ENCODE peak calls at places on chromosomes 2 and 18, in nine cellular contexts. Y, R, E, U, D, Z, F, J and C are unnamed samples.

GRCh38 chr2:167331636-167332232 is 443.5 kb downstream of the XIRP2 start:
- DNase-seq in E (no peak), F (no peak), Z (no peak), D (no peak), J (peak; percentile 77), Y (no peak), R (no peak), U (no peak), C (peak; percentile 22)

GRCh38 chr2:121974919-121975654 is 219.6 kb downstream of the TSN start:
- DNase-seq in U (no peak), E (no peak), Y (no peak), F (peak; percentile 60), D (peak; percentile 27), J (peak; percentile 27), R (peak; percentile 85), Z (peak; percentile 34), C (peak; percentile 35)

GRCh38 chr2:234949762-234950434 is 1.9 kb upstream of the SH3BP4 start:
- DNase-seq in D (no peak), J (no peak), F (peak; percentile 14), E (no peak), R (no peak), U (no peak), Z (no peak), Y (no peak), C (no peak)

GRCh38 chr2:2108756-2109155 is 222.3 kb downstream of the MYT1L start:
- DNase-seq in J (no peak), Y (no peak), R (no peak), E (no peak), F (no peak), Z (no peak), D (no peak), U (no peak), C (no peak)

GRCh38 chr2:57510704-57511103 is 535.9 kb upstream of the VRK2 start:
- DNase-seq in R (no peak), Z (no peak), U (no peak), E (no peak), D (no peak), Y (no peak), J (no peak), F (no peak), C (no peak)

GRCh38 chr2:235577404-235578330 is 83.8 kb downstream of the AGAP1 start:
- DNase-seq in J (no peak), D (no peak), F (no peak), E (no peak), U (no peak), Z (no peak), R (no peak), Y (peak; percentile 80), C (no peak)

GRCh38 chr18:24914148-24914525 is 437.8 kb downstream of the ZNF521 start:
- DNase-seq in U (no peak), E (no peak), Y (no peak), R (no peak), J (no peak), F (peak; percentile 95), Z (no peak), D (no peak), C (no peak)

GRCh38 chr18:2906522-2907458 is 60.0 kb downstream of the EMILIN2 start:
- DNase-seq in R (peak; percentile 47), F (peak; percentile 24), E (no peak), Z (no peak), J (no peak), D (no peak), U (no peak), Y (no peak), C (peak; percentile 70)

GRCh38 chr2:146678516-146678915 is 1166.3 kb upstream of the ACVR2A start:
- DNase-seq in J (no peak), R (no peak), U (no peak), F (no peak), Z (no peak), Y (no peak), E (no peak), D (no peak), C (no peak)

GRCh38 chr2:227772197-227772661 is 26.5 kb downstream of the SCYGR8 start:
- DNase-seq in J (no peak), Z (no peak), D (no peak), F (no peak), E (no peak), U (no peak), R (no peak), Y (no peak), C (no peak)

GRCh38 chr2:84701880-84702279 is 179.0 kb downstream of the TRABD2A start:
- DNase-seq in D (no peak), Z (no peak), E (no peak), R (no peak), J (no peak), F (no peak), U (no peak), Y (no peak), C (no peak)

GRCh38 chr2:88500691-88501090 is 48.2 kb upstream of the FOXI3 start:
- DNase-seq in J (no peak), U (no peak), R (no peak), D (no peak), F (no peak), E (no peak), Y (no peak), Z (no peak), C (no peak)

GRCh38 chr2:88451647-88452150 is 794 bp downstream of the FOXI3 start:
- DNase-seq in J (no peak), Z (no peak), R (no peak), U (no peak), F (no peak), Y (peak; percentile 49), E (no peak), D (no peak), C (no peak)

GRCh38 chr2:191478754-191479679 is 198.9 kb upstream of the NABP1 start:
- DNase-seq in U (no peak), E (no peak), R (no peak), Y (peak; percentile 74), J (no peak), F (peak; percentile 66), D (no peak), Z (peak; percentile 81), C (peak; percentile 35)

GRCh38 chr18:38353149-38353548 is 787.6 kb upstream of the CELF4 start:
- DNase-seq in E (no peak), Y (no peak), U (no peak), R (no peak), F (no peak), D (no peak), Z (no peak), J (no peak), C (no peak)

GRCh38 chr2:49002750-49003149 is 151.6 kb downstream of the FSHR start:
- DNase-seq in J (no peak), E (no peak), Z (no peak), R (no peak), Y (no peak), D (no peak), F (no peak), U (no peak), C (no peak)

GRCh38 chr2:106073608-106074406 is 120.3 kb downstream of the UXS1 start:
- DNase-seq in J (no peak), U (no peak), Z (no peak), E (no peak), Y (no peak), F (no peak), D (no peak), R (no peak), C (no peak)

GRCh38 chr2:158239271-158239670 is 137.6 kb downstream of the UPP2 start:
- DNase-seq in Z (no peak), J (no peak), R (no peak), E (no peak), Y (no peak), F (no peak), U (no peak), D (no peak), C (no peak)

GRCh38 chr2:31079665-31080064 is 58.6 kb downstream of the GALNT14 start:
- DNase-seq in R (peak; percentile 24), D (no peak), F (no peak), U (no peak), J (no peak), Y (no peak), E (peak; percentile 74), Z (no peak), C (no peak)

GRCh38 chr2:188244383-188244782 is 47.3 kb upstream of the GULP1 start:
- DNase-seq in Y (no peak), J (no peak), D (no peak), Z (no peak), U (no peak), F (no peak), E (no peak), R (no peak), C (no peak)

DNA sequence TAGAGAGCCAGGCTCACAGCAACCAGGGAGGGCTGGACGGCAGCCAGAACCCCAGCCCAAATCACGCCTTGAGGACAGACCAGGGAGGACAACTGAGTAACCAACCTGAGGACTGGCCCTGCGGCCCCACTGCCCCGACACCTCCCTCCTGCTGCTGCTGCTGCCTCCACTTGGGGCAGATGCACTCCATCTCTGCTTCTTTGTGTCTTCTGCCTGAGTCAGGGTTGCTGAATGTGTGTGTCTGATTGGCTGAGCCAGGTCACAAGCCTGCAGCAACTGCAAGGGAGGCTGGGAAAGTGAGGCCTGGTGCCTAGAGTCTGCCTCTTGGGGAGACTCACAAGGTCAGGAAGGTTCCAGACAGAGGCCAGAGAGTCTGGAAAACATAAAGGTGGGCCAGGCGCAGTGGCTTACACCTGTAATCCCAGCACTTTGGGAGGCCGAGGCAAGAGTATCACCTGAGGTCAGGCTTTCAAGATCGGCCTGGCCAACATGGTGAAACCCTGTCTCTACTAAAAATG is 83.4 kb downstream of the ZFP36L2 start:
- DNase-seq in J (no peak), D (no peak), R (peak; percentile 71), U (no peak), Z (no peak), Y (no peak), F (no peak), E (no peak), C (no peak)
- TF ChIP-seq CTCF in J (peak; percentile 14), D (no peak), R (peak; percentile 55), U (no peak), Z (no peak), Y (no peak), F (no peak), E (no peak), C (no peak)

GRCh38 chr2:36544638-36545338 is 53.2 kb downstream of the FEZ2 start:
- DNase-seq in F (no peak), R (no peak), D (no peak), Y (no peak), U (no peak), Z (no peak), J (no peak), E (no peak), C (no peak)
- TF ChIP-seq POLR2AphosphoS5 in F (peak; percentile 51), R (no peak), D (no peak), Y (no peak), U (no peak), Z (no peak), J (no peak), E (no peak), C (no peak)

GRCh38 chr2:240528406-240529040 is 29.3 kb downstream of the ANKMY1 start:
- DNase-seq in Y (no peak), F (no peak), D (no peak), E (peak; percentile 91), R (no peak), J (no peak), Z (no peak), U (peak; percentile 42), C (no peak)
- H3K9me3 ChIP-seq in Y (peaks cover 6% of the 10 kb centered on the region), F (peaks cover 5% of the 10 kb centered on the region), D (peaks cover 30% of the 10 kb centered on the region), E (no peaks in the 10 kb centered on the region), R (peaks cover 18% of the 10 kb centered on the region), J (peaks cover 40% of the 10 kb centered on the region), Z (peaks cover 18% of the 10 kb centered on the region), U (peaks cover 21% of the 10 kb centered on the region), C (peaks cover 33% of the 10 kb centered on the region)

DNA sequence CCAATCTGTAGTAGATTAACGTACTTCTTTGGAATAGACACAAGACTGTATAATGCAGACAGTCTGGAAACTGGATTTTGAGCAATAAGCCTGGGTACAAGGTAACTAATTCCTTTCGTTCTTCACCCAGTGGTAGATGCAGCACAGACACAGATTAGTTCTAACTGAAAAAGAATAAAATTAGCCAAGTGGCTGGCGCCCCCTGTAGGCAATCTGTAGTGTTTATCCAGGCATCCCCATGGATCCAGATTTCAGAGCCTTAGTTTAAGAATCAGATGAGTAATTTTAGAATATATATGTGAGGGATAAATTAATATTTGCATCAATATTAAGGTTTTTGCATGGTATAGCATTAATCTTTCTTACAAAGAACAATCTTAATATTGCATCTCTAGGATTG is 563.9 kb downstream of the DCC start:
- DNase-seq in J (no peak), U (no peak), Z (peak; percentile 45), Y (no peak), E (no peak), R (peak; percentile 4), D (no peak), F (no peak), C (peak; percentile 69)
- TF ChIP-seq CTCF in J (peak; percentile 73), U (peak; percentile 26), Z (no peak), Y (peak; percentile 61), E (no peak), R (no peak), D (peak; percentile 20), F (no peak), C (peak; percentile 73)